ENCODE peak calls at places on chromosomes 11 and 22, in five cellular contexts. I is K562, D is IMR-90, O is SK-N-SH, W is GM12878. R is an unnamed sample.

GRCh38 chr11:92276773-92277172 is 52.2 kb downstream of the FAT3 start:
- DNase-seq in I (no peak), D (peak; percentile 52), O (no peak), W (no peak), R (no peak)

GRCh38 chr11:113106507-113106906 is 145.3 kb downstream of the NCAM1 start:
- DNase-seq in D (peak; percentile 5), O (no peak), I (no peak), W (no peak), R (no peak)

GRCh38 chr11:107017433-107018227 is 646 bp downstream of the GUCY1A2 start:
- DNase-seq in O (peak; percentile 80), I (peak; percentile 37), D (no peak), W (no peak), R (peak; percentile 35)

GRCh38 chr11:124643605-124644425 is 21.2 kb downstream of the TBRG1 start:
- DNase-seq in D (peak; percentile 97), I (peak; percentile 66), W (no peak), O (no peak), R (no peak)

GRCh38 chr11:12158926-12159325 is 48.5 kb downstream of the MICAL2 start:
- DNase-seq in W (no peak), I (no peak), D (peak; percentile 67), O (no peak), R (no peak)

GRCh38 chr22:19110064-19110458 is 12.2 kb downstream of the DGCR2 start:
- DNase-seq in D (no peak), O (no peak), I (peak; percentile 74), W (no peak), R (no peak)

GRCh38 chr11:117189941-117190544 is 9.1 kb upstream of the TAGLN start:
- DNase-seq in I (no peak), D (no peak), O (peak; percentile 13), W (no peak), R (no peak)

GRCh38 chr11:17972987-17973386 is 39.9 kb downstream of the SERGEF start:
- DNase-seq in O (peak; percentile 61), I (peak; percentile 51), D (peak; percentile 93), W (no peak), R (peak; percentile 23)

GRCh38 chr11:33376331-33377099 is 119.3 kb downstream of the HIPK3 start:
- DNase-seq in D (no peak), O (peak; percentile 85), I (no peak), W (no peak), R (no peak)

GRCh38 chr11:393219-394033 is 583 bp upstream of the PKP3 start:
- DNase-seq in D (peak; percentile 78), O (no peak), I (peak; percentile 95), W (no peak), R (peak; percentile 77)

GRCh38 chr11:94938399-94939055 is 34.8 kb downstream of the CWC15 start:
- DNase-seq in O (peak; percentile 24), D (peak; percentile 92), W (no peak), I (no peak), R (no peak)

GRCh38 chr11:94934836-94935235 is 38.5 kb downstream of the CWC15 start:
- DNase-seq in O (no peak), I (no peak), W (no peak), D (no peak), R (no peak)

GRCh38 chr11:94932503-94932902 is 40.9 kb downstream of the CWC15 start:
- DNase-seq in I (no peak), D (no peak), O (no peak), W (no peak), R (no peak)

GRCh38 chr11:94933225-94934130 is 39.9 kb downstream of the CWC15 start:
- DNase-seq in D (peak; percentile 97), W (no peak), O (peak; percentile 35), I (no peak), R (no peak)

DNA sequence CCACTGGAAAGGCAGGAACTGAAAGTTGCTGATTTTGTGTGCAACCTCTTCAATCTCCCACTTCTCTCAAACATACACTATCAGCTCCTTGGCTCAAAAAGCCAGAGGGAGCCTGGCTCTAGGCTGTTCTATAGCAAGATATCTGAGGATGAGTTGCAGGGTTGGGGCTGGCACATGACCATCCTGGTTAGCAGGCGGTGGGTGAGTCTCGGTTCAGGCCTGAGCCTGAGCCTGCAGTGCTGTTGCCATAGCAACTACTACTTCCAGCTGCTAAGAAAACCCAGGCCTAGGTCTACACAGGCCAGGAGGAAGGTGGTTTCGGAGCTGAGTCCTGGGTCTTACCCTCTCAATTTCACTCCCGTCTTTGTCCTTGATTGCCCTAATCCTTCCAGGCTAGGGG is 39.0 kb downstream of the CWC15 start:
- DNase-seq in I (no peak), O (peak; percentile 51), W (no peak), D (peak; percentile 65), R (no peak)
- TF ChIP-seq RCOR1 in I (no peak), O (no peak), W (no peak), D (no peak), R (no peak)

GRCh38 chr11:68818181-68818580 is 23.5 kb downstream of the CPT1A start:
- DNase-seq in O (no peak), D (no peak), I (no peak), W (no peak), R (no peak)

GRCh38 chr11:68816251-68816776 is 25.4 kb downstream of the CPT1A start:
- DNase-seq in O (no peak), W (no peak), I (no peak), D (no peak), R (no peak)

GRCh38 chr11:68816917-68817419 is 24.7 kb downstream of the CPT1A start:
- DNase-seq in D (no peak), O (no peak), I (no peak), W (no peak), R (no peak)

GRCh38 chr11:68819362-68819761 is 22.4 kb downstream of the CPT1A start:
- DNase-seq in W (no peak), I (no peak), D (no peak), O (no peak), R (no peak)

GRCh38 chr11:68817554-68817953 is 24.2 kb downstream of the CPT1A start:
- DNase-seq in O (no peak), I (no peak), D (no peak), W (no peak), R (no peak)
- TF ChIP-seq RCOR1 in O (no peak), I (no peak), D (no peak), W (no peak), R (no peak)

GRCh38 chr22:49664891-49665290 is 162.8 kb downstream of the BRD1 start:
- DNase-seq in D (no peak), I (no peak), W (no peak), O (no peak), R (no peak)

GRCh38 chr22:49663311-49663711 is 164.4 kb downstream of the BRD1 start:
- DNase-seq in I (no peak), W (no peak), D (no peak), O (no peak), R (no peak)

GRCh38 chr22:49662681-49663080 is 165.0 kb downstream of the BRD1 start:
- DNase-seq in O (no peak), I (no peak), D (no peak), W (no peak), R (no peak)

GRCh38 chr22:49663823-49664222 is 163.8 kb downstream of the BRD1 start:
- DNase-seq in D (no peak), I (no peak), O (no peak), W (no peak), R (no peak)

DNA sequence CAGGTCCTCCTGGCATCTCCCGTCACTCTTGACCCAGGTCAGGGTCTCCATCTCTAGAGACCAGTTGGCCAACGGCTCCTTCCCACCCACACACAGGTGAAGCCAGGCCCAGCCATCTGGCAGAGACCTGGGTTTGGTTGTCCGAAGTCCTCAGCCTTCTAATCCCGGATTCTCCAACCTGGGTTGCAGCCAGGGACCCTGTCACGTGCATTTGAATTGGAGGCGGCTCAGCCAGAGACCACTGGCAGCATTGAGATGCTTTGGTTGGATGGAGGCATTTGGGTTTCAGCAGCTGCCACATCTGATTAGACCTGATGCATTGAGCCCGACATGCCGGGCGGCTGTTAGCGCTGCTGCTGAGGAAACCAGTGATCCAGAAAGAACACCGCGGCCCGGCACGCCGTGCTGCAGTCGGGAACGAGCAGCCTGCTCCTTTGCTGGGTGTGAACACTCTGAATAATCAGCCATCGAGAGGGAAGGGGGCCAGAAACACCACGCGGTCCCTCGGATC is 163.2 kb downstream of the BRD1 start:
- DNase-seq in I (no peak), W (no peak), O (no peak), D (no peak), R (no peak)
- TF ChIP-seq RCOR1 in I (no peak), W (no peak), O (no peak), D (no peak), R (no peak)

GRCh38 chr11:134261626-134262488 is 8.5 kb downstream of the ACAD8 start:
- DNase-seq in W (no peak), O (peak; percentile 66), D (no peak), I (peak; percentile 57), R (peak; percentile 14)
- TF ChIP-seq RCOR1 in W (no peak), O (no peak), D (no peak), I (no peak), R (no peak)

DNA sequence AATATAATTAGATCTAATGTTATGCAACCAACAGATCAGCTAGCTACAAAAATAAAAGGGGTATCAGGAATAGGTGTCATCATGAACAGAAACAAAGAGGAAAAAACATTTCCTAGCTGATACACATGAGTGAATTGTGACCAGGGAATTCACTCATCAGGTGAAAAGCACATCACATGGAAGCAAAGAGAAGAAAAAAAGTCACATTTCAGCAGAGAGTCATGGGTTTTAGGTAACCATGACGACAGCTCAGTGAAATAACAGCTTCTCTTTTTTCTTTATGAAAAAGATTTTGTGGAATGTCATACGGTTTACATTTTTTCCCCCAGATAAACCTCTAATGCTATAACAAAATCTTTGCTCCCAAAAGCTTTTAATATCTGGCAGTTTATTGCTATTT is 5.1 kb downstream of the TYR start:
- DNase-seq in W (no peak), O (no peak), D (peak; percentile 53), I (no peak), R (no peak)
- TF ChIP-seq RCOR1 in W (no peak), O (no peak), D (no peak), I (no peak), R (no peak)

R was measured in A549.